ENCODE peak calls at places on chromosomes 11 and 22, in five cellular contexts. One of them, this sample, is unnamed.

GRCh38 chr11:58466293-58466692 is 24.3 kb upstream of the OR5B12 start:
- ATAC-seq in upper lobe of left lung: no peak
- ATAC-seq in K562: no peak
- ATAC-seq in HepG2: no peak
- ATAC-seq in GM12878: no peak
- ATAC-seq in this sample: no peak

GRCh38 chr11:122714021-122714420 is 58.5 kb downstream of the UBASH3B start:
- ATAC-seq in upper lobe of left lung: no peak
- ATAC-seq in K562: no peak
- ATAC-seq in HepG2: no peak
- ATAC-seq in GM12878: peak
- ATAC-seq in this sample: no peak

GRCh38 chr11:42253156-42253555 is 793.7 kb upstream of the LRRC4C start:
- ATAC-seq in upper lobe of left lung: no peak
- ATAC-seq in K562: no peak
- ATAC-seq in HepG2: no peak
- ATAC-seq in GM12878: no peak
- ATAC-seq in this sample: no peak

GRCh38 chr11:59510917-59511589 is at the start of gene OR4D9:
- ATAC-seq in upper lobe of left lung: no peak
- ATAC-seq in K562: peak
- ATAC-seq in HepG2: no peak
- ATAC-seq in GM12878: no peak
- ATAC-seq in this sample: peak

GRCh38 chr11:2128512-2129322 is 10.5 kb downstream of the IGF2 start:
- ATAC-seq in upper lobe of left lung: no peak
- ATAC-seq in K562: no peak
- ATAC-seq in HepG2: peak
- ATAC-seq in GM12878: no peak
- ATAC-seq in this sample: no peak

GRCh38 chr11:105202422-105202821 is 62.9 kb upstream of the CARD18 start:
- ATAC-seq in upper lobe of left lung: no peak
- ATAC-seq in K562: no peak
- ATAC-seq in HepG2: peak
- ATAC-seq in GM12878: no peak
- ATAC-seq in this sample: no peak

GRCh38 chr11:1323779-1324178 is 14.3 kb upstream of the TOLLIP start:
- ATAC-seq in upper lobe of left lung: no peak
- ATAC-seq in K562: no peak
- ATAC-seq in HepG2: no peak
- ATAC-seq in GM12878: no peak
- ATAC-seq in this sample: no peak

GRCh38 chr11:50298182-50298988 is 265.7 kb downstream of the OR4C45 start:
- ATAC-seq in upper lobe of left lung: no peak
- ATAC-seq in K562: peak
- ATAC-seq in HepG2: no peak
- ATAC-seq in GM12878: no peak
- ATAC-seq in this sample: no peak

GRCh38 chr11:1889941-1890855 is 1.5 kb downstream of the PRR33 start:
- ATAC-seq in upper lobe of left lung: no peak
- ATAC-seq in K562: peak
- ATAC-seq in HepG2: no peak
- ATAC-seq in GM12878: peak
- ATAC-seq in this sample: no peak

GRCh38 chr11:117586392-117586791 is 210.6 kb downstream of the DSCAML1 start:
- ATAC-seq in upper lobe of left lung: no peak
- ATAC-seq in K562: no peak
- ATAC-seq in HepG2: no peak
- ATAC-seq in GM12878: no peak
- ATAC-seq in this sample: no peak

GRCh38 chr11:60918941-60919275 is 5.0 kb downstream of the TMEM109 start:
- ATAC-seq in upper lobe of left lung: no peak
- ATAC-seq in K562: no peak
- ATAC-seq in HepG2: no peak
- ATAC-seq in GM12878: no peak
- ATAC-seq in this sample: no peak

GRCh38 chr11:100397401-100397800 is 289.7 kb upstream of the ARHGAP42 start:
- ATAC-seq in upper lobe of left lung: no peak
- ATAC-seq in K562: no peak
- ATAC-seq in HepG2: no peak
- ATAC-seq in GM12878: no peak
- ATAC-seq in this sample: no peak

GRCh38 chr11:130180896-130181294 is 21.3 kb downstream of the ST14 start:
- ATAC-seq in upper lobe of left lung: peak
- ATAC-seq in K562: peak
- ATAC-seq in HepG2: no peak
- ATAC-seq in GM12878: peak
- ATAC-seq in this sample: no peak

GRCh38 chr11:72662036-72662435 is 12.2 kb downstream of the PDE2A start:
- ATAC-seq in upper lobe of left lung: no peak
- ATAC-seq in K562: no peak
- ATAC-seq in HepG2: no peak
- ATAC-seq in GM12878: no peak
- ATAC-seq in this sample: no peak

GRCh38 chr11:122776546-122776945 is 61.8 kb upstream of the CRTAM start:
- ATAC-seq in upper lobe of left lung: no peak
- ATAC-seq in K562: no peak
- ATAC-seq in HepG2: no peak
- ATAC-seq in GM12878: no peak
- ATAC-seq in this sample: no peak

GRCh38 chr11:114275295-114275694 is 20.9 kb upstream of the NNMT start:
- ATAC-seq in upper lobe of left lung: no peak
- ATAC-seq in K562: no peak
- ATAC-seq in HepG2: no peak
- ATAC-seq in GM12878: no peak
- ATAC-seq in this sample: peak

GRCh38 chr11:57776101-57776511 is 14.5 kb downstream of the CTNND1 start:
- ATAC-seq in upper lobe of left lung: peak
- ATAC-seq in K562: no peak
- ATAC-seq in HepG2: no peak
- ATAC-seq in GM12878: no peak
- ATAC-seq in this sample: no peak

GRCh38 chr11:122923302-122923701 is 40.7 kb downstream of the JHY start:
- ATAC-seq in upper lobe of left lung: no peak
- ATAC-seq in K562: no peak
- ATAC-seq in HepG2: no peak
- ATAC-seq in GM12878: no peak
- ATAC-seq in this sample: no peak

GRCh38 chr22:40418366-40419201 is 48.2 kb downstream of the SGSM3 start:
- ATAC-seq in upper lobe of left lung: no peak
- ATAC-seq in K562: no peak
- ATAC-seq in HepG2: no peak
- ATAC-seq in GM12878: no peak
- ATAC-seq in this sample: no peak

GRCh38 chr11:17653606-17654005 is 65.8 kb upstream of the MYOD1 start:
- ATAC-seq in upper lobe of left lung: no peak
- ATAC-seq in K562: no peak
- ATAC-seq in HepG2: no peak
- ATAC-seq in GM12878: no peak
- ATAC-seq in this sample: no peak

GRCh38 chr22:42692239-42693054 is 28.2 kb downstream of the A4GALT start:
- ATAC-seq in upper lobe of left lung: no peak
- ATAC-seq in K562: peak
- ATAC-seq in HepG2: peak
- ATAC-seq in GM12878: peak
- ATAC-seq in this sample: no peak

GRCh38 chr11:126103150-126103549 is 40.5 kb upstream of the CDON start:
- ATAC-seq in upper lobe of left lung: no peak
- ATAC-seq in K562: no peak
- ATAC-seq in HepG2: no peak
- ATAC-seq in GM12878: no peak
- ATAC-seq in this sample: no peak

GRCh38 chr11:66891849-66892660 is 35.2 kb downstream of the LRFN4 start:
- ATAC-seq in upper lobe of left lung: no peak
- ATAC-seq in K562: peak
- ATAC-seq in HepG2: peak
- ATAC-seq in GM12878: peak
- ATAC-seq in this sample: no peak

GRCh38 chr11:134691985-134692384 is 279.9 kb upstream of the B3GAT1 start:
- ATAC-seq in upper lobe of left lung: no peak
- ATAC-seq in K562: no peak
- ATAC-seq in HepG2: no peak
- ATAC-seq in GM12878: no peak
- ATAC-seq in this sample: peak

DNA sequence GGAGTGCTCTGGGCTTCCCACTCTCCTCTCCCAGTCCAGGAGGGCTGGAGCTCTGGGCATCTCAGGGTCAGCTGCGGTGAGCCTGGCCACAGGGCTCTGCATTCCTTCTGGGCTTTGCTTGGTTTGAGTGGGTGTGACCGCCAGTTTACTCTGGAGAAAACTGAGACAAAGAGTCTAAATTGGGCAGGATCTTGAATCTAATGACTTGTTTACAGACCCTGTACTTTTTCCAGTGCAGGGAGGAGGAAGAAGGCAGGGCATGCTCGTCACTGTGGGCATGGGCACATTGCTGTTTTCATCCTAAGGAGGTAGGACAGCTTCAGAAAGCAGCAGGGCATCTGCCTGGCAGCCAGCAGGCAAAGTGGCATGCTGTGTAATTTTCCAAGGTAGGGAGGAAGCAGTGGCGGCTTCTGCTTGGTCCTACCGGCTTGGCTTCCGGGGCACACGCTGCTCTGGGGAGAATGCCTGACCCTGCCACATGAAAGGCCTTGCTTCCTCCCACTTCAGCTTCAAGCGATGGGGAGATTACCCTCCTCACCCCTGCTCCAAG is 22.9 kb downstream of the FLI1 start:
- ATAC-seq in upper lobe of left lung: no peak
- ATAC-seq in K562: no peak
- ATAC-seq in HepG2: no peak
- ATAC-seq in GM12878: peak
- ATAC-seq in this sample: peak
- TF ChIP-seq POLR2AphosphoS5 in upper lobe of left lung: peak
- TF ChIP-seq POLR2AphosphoS5 in K562: no peak
- TF ChIP-seq POLR2AphosphoS5 in HepG2: no peak
- TF ChIP-seq POLR2AphosphoS5 in GM12878: peak
- TF ChIP-seq POLR2AphosphoS5 in this sample: no peak

GRCh38 chr22:29152381-29153138 is 53.1 kb upstream of the EMID1 start:
- ATAC-seq in upper lobe of left lung: no peak
- ATAC-seq in K562: peak
- ATAC-seq in HepG2: no peak
- ATAC-seq in GM12878: no peak
- ATAC-seq in this sample: peak

GRCh38 chr22:29149841-29150555 is 55.7 kb upstream of the EMID1 start:
- ATAC-seq in upper lobe of left lung: no peak
- ATAC-seq in K562: no peak
- ATAC-seq in HepG2: peak
- ATAC-seq in GM12878: no peak
- ATAC-seq in this sample: no peak

GRCh38 chr22:29151316-29151715 is 54.4 kb upstream of the EMID1 start:
- ATAC-seq in upper lobe of left lung: no peak
- ATAC-seq in K562: no peak
- ATAC-seq in HepG2: no peak
- ATAC-seq in GM12878: no peak
- ATAC-seq in this sample: no peak

GRCh38 chr22:29150701-29151100 is 55.0 kb upstream of the EMID1 start:
- ATAC-seq in upper lobe of left lung: no peak
- ATAC-seq in K562: no peak
- ATAC-seq in HepG2: no peak
- ATAC-seq in GM12878: no peak
- ATAC-seq in this sample: no peak

DNA sequence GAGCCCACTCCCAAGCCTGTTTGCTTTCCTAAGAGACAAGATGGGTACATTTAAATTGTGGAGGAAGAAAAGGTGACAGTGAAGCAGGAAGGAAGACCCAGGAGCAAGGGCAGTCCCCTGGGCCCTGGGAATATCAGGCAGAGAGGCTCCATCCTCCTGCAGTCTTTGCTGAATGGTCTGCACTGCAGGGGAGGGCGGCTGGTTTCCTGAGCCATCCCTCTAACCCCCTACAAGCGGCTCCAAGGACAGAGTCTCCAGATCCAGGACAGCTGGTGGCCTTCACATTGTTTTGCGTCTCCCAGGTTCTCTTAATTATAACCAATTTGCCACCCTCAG is 53.7 kb upstream of the EMID1 start:
- ATAC-seq in upper lobe of left lung: no peak
- ATAC-seq in K562: peak
- ATAC-seq in HepG2: no peak
- ATAC-seq in GM12878: no peak
- ATAC-seq in this sample: peak
- TF ChIP-seq EP300 in upper lobe of left lung: no peak
- TF ChIP-seq EP300 in K562: no peak
- TF ChIP-seq EP300 in HepG2: no peak
- TF ChIP-seq EP300 in GM12878: no peak
- TF ChIP-seq EP300 in this sample: no peak

GRCh38 chr11:112697779-112698178 is 263.4 kb upstream of the NCAM1 start:
- ATAC-seq in upper lobe of left lung: no peak
- ATAC-seq in K562: peak
- ATAC-seq in HepG2: peak
- ATAC-seq in GM12878: peak
- ATAC-seq in this sample: no peak
- TF ChIP-seq CTCF in upper lobe of left lung: no peak
- TF ChIP-seq CTCF in K562: no peak
- TF ChIP-seq CTCF in HepG2: no peak
- TF ChIP-seq CTCF in GM12878: no peak
- TF ChIP-seq CTCF in this sample: no peak

GRCh38 chr11:119359365-119360229 is 13.1 kb upstream of the MFRP start:
- ATAC-seq in upper lobe of left lung: no peak
- ATAC-seq in K562: no peak
- ATAC-seq in HepG2: no peak
- ATAC-seq in GM12878: peak
- ATAC-seq in this sample: no peak

GRCh38 chr11:119362741-119363080 is 16.2 kb upstream of the MFRP start:
- ATAC-seq in upper lobe of left lung: no peak
- ATAC-seq in K562: no peak
- ATAC-seq in HepG2: no peak
- ATAC-seq in GM12878: no peak
- ATAC-seq in this sample: no peak

GRCh38 chr11:119361961-119362725 is 15.6 kb upstream of the MFRP start:
- ATAC-seq in upper lobe of left lung: no peak
- ATAC-seq in K562: peak
- ATAC-seq in HepG2: no peak
- ATAC-seq in GM12878: no peak
- ATAC-seq in this sample: no peak

GRCh38 chr11:119363081-119363861 is 16.8 kb upstream of the MFRP start:
- ATAC-seq in upper lobe of left lung: no peak
- ATAC-seq in K562: no peak
- ATAC-seq in HepG2: no peak
- ATAC-seq in GM12878: no peak
- ATAC-seq in this sample: no peak

DNA sequence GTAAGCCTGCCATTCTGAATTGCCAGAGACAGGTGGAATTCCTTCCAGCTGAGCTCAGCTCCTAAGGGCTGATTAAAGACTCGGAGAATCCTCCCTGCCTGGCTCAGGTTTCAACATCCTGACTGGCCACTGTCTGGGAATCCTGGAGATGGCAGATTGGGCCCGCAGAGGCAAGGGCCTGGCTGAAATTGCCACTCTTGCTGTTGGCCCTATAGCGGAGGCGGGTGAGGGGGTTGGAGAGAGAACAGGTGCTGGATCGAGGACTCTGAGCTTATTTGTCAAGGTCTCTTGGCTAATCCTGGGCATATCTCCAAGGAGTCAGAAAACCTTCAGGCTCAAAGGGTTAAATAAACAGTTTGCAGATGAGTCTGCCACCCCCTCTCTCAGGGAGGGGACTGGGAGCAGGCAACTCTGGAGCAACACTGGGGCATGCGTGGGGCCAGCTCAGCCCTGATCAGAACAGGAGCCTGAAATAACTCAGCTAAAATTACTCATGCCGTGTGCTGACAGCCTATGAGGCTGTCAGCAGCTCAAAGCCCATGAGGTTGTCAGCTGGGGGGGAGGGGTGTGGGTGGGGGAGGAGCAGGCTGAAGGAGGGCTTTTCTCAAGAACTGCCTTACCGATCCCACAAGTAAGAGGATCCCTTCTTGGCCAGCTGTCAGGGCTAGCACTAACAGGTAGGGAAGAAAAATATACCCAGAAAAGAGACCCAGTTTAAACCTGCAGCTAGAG is 14.7 kb upstream of the MFRP start:
- ATAC-seq in upper lobe of left lung: peak
- ATAC-seq in K562: peak
- ATAC-seq in HepG2: peak
- ATAC-seq in GM12878: peak
- ATAC-seq in this sample: peak
- TF ChIP-seq POLR2AphosphoS5 in upper lobe of left lung: no peak
- TF ChIP-seq POLR2AphosphoS5 in K562: peak
- TF ChIP-seq POLR2AphosphoS5 in HepG2: no peak
- TF ChIP-seq POLR2AphosphoS5 in GM12878: no peak
- TF ChIP-seq POLR2AphosphoS5 in this sample: peak